ENCODE peak calls at places on chromosome 12, in five cellular contexts. One of them, this sample, is unnamed.

GRCh38 chr12:70247653-70248199 is 4.5 kb downstream of the CNOT2 start:
- DNase-seq in left ventricle myocardium inferior: no peak
- DNase-seq in A549: no peak
- DNase-seq in bronchial epithelial cell: no peak
- DNase-seq in activated B cell treated with CpG ODN at 0.5 μM for 24 hours: no peak
- DNase-seq in this sample: no peak

GRCh38 chr12:98645572-98646067 is 530 bp downstream of the APAF1 start:
- DNase-seq in left ventricle myocardium inferior: no peak
- DNase-seq in A549: peak; percentile 27
- DNase-seq in bronchial epithelial cell: peak; percentile 22
- DNase-seq in activated B cell treated with CpG ODN at 0.5 μM for 24 hours: no peak
- DNase-seq in this sample: no peak

GRCh38 chr12:50353404-50353803 is 43.0 kb downstream of the FAM186A start:
- DNase-seq in left ventricle myocardium inferior: no peak
- DNase-seq in A549: no peak
- DNase-seq in bronchial epithelial cell: no peak
- DNase-seq in activated B cell treated with CpG ODN at 0.5 μM for 24 hours: no peak
- DNase-seq in this sample: no peak

GRCh38 chr12:49887536-49888401 is 15.9 kb downstream of the FAIM2 start:
- DNase-seq in left ventricle myocardium inferior: no peak
- DNase-seq in A549: no peak
- DNase-seq in bronchial epithelial cell: no peak
- DNase-seq in activated B cell treated with CpG ODN at 0.5 μM for 24 hours: no peak
- DNase-seq in this sample: no peak

GRCh38 chr12:18752280-18752920 is 14.5 kb downstream of the CAPZA3 start:
- DNase-seq in left ventricle myocardium inferior: peak; percentile 39
- DNase-seq in A549: no peak
- DNase-seq in bronchial epithelial cell: peak; percentile 10
- DNase-seq in activated B cell treated with CpG ODN at 0.5 μM for 24 hours: no peak
- DNase-seq in this sample: no peak

GRCh38 chr12:49017764-49018281 is 753 bp downstream of the PRKAG1 start:
- DNase-seq in left ventricle myocardium inferior: no peak
- DNase-seq in A549: no peak
- DNase-seq in bronchial epithelial cell: no peak
- DNase-seq in activated B cell treated with CpG ODN at 0.5 μM for 24 hours: no peak
- DNase-seq in this sample: peak; percentile 34

GRCh38 chr12:122117979-122118378 is 39.4 kb downstream of the MLXIP start:
- DNase-seq in left ventricle myocardium inferior: peak; percentile 4
- DNase-seq in A549: no peak
- DNase-seq in bronchial epithelial cell: no peak
- DNase-seq in activated B cell treated with CpG ODN at 0.5 μM for 24 hours: no peak
- DNase-seq in this sample: no peak

GRCh38 chr12:52014567-52015392 is 8.0 kb downstream of the TAMALIN start:
- DNase-seq in left ventricle myocardium inferior: no peak
- DNase-seq in A549: no peak
- DNase-seq in bronchial epithelial cell: no peak
- DNase-seq in activated B cell treated with CpG ODN at 0.5 μM for 24 hours: no peak
- DNase-seq in this sample: no peak

GRCh38 chr12:55938826-55939501 is 8.0 kb downstream of the DGKA start:
- DNase-seq in left ventricle myocardium inferior: no peak
- DNase-seq in A549: no peak
- DNase-seq in bronchial epithelial cell: peak; percentile 61
- DNase-seq in activated B cell treated with CpG ODN at 0.5 μM for 24 hours: no peak
- DNase-seq in this sample: no peak

GRCh38 chr12:4881665-4882064 is 28.0 kb upstream of the KCNA1 start:
- DNase-seq in left ventricle myocardium inferior: no peak
- DNase-seq in A549: no peak
- DNase-seq in bronchial epithelial cell: no peak
- DNase-seq in activated B cell treated with CpG ODN at 0.5 μM for 24 hours: no peak
- DNase-seq in this sample: no peak

GRCh38 chr12:114013601-114014345 is 47.6 kb upstream of the RBM19 start:
- DNase-seq in left ventricle myocardium inferior: no peak
- DNase-seq in A549: no peak
- DNase-seq in bronchial epithelial cell: no peak
- DNase-seq in activated B cell treated with CpG ODN at 0.5 μM for 24 hours: no peak
- DNase-seq in this sample: no peak
- TF ChIP-seq CTCF in left ventricle myocardium inferior: peak; percentile 39
- TF ChIP-seq CTCF in A549: peak; percentile 30
- TF ChIP-seq CTCF in bronchial epithelial cell: no peak
- TF ChIP-seq CTCF in activated B cell treated with CpG ODN at 0.5 μM for 24 hours: no peak
- TF ChIP-seq CTCF in this sample: no peak

DNA sequence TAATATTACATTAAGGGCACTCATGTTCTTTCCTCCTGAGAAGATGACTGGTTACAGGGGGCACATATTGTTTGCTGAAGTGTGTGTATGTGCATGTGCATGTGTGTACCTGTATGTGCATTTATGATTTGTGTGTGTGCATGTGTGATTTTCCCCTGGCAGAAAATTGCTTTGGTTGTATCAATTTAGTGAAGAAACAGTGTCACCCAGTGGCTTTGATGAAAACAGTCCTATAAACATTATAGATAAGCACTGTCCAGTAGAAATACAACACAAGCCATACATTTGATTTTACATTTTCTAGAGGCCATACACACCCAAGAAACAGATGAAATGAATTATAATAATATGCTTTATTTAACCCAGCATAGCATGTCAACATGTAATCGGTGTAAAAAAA is 8.6 kb downstream of the PDE3A start:
- DNase-seq in left ventricle myocardium inferior: no peak
- DNase-seq in A549: no peak
- DNase-seq in bronchial epithelial cell: peak; percentile 37
- DNase-seq in activated B cell treated with CpG ODN at 0.5 μM for 24 hours: no peak
- DNase-seq in this sample: no peak
- TF ChIP-seq CTCF in left ventricle myocardium inferior: peak; percentile 46
- TF ChIP-seq CTCF in A549: peak; percentile 45
- TF ChIP-seq CTCF in bronchial epithelial cell: peak; percentile 31
- TF ChIP-seq CTCF in activated B cell treated with CpG ODN at 0.5 μM for 24 hours: no peak
- TF ChIP-seq CTCF in this sample: no peak

DNA sequence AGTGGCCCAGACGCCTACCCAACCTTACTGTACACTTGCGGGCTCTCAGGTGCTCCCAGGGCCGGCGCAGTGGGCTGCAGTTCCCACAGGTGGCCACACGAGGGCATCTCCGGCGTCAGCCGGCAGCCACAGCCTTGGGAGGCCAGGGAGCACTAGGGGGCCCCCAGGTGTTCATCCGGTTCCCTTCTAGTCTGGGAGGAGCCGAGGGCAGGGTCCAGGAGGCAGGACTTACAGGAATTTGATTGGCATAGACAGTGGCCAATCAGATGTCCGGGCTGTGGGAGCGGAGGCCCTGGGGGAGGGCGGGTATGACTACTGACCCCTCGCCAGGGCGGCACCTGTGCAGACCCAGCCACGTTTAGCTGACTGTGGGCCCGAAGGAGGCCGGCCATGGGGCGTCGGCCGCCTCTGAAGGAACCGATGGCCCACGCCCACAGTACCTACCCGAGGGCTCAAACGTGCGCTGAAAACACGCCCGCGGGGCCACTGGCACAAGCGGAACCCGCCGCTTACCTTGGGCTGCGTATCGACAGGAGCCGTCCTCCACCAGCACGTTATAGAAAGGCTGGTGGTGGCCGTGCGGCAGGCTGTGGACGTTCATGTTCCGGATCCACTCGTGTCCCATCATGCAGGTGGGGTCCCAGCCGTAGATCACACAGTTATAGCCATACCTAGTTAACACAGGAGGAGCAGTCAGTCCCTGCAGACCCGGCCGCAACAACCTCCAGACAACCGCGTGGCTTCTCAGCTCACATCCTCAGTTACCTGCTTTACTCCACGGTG is 34.8 kb downstream of the FBXO21 start:
- DNase-seq in left ventricle myocardium inferior: peak; percentile 36
- DNase-seq in A549: peak; percentile 73
- DNase-seq in bronchial epithelial cell: peak; percentile 74
- DNase-seq in activated B cell treated with CpG ODN at 0.5 μM for 24 hours: peak; percentile 57
- DNase-seq in this sample: peak; percentile 52
- TF ChIP-seq CTCF in left ventricle myocardium inferior: peak; percentile 77
- TF ChIP-seq CTCF in A549: peak; percentile 83
- TF ChIP-seq CTCF in bronchial epithelial cell: peak; percentile 87
- TF ChIP-seq CTCF in activated B cell treated with CpG ODN at 0.5 μM for 24 hours: peak; percentile 68
- TF ChIP-seq CTCF in this sample: peak; percentile 48

GRCh38 chr12:19894803-19895202 is 455.5 kb downstream of the AEBP2 start:
- DNase-seq in left ventricle myocardium inferior: no peak
- DNase-seq in A549: no peak
- DNase-seq in bronchial epithelial cell: peak; percentile 5
- DNase-seq in activated B cell treated with CpG ODN at 0.5 μM for 24 hours: no peak
- DNase-seq in this sample: no peak

GRCh38 chr12:19894049-19894448 is 454.8 kb downstream of the AEBP2 start:
- DNase-seq in left ventricle myocardium inferior: no peak
- DNase-seq in A549: no peak
- DNase-seq in bronchial epithelial cell: peak; percentile 35
- DNase-seq in activated B cell treated with CpG ODN at 0.5 μM for 24 hours: no peak
- DNase-seq in this sample: no peak

GRCh38 chr12:19895609-19896008 is 456.3 kb downstream of the AEBP2 start:
- DNase-seq in left ventricle myocardium inferior: no peak
- DNase-seq in A549: no peak
- DNase-seq in bronchial epithelial cell: no peak
- DNase-seq in activated B cell treated with CpG ODN at 0.5 μM for 24 hours: no peak
- DNase-seq in this sample: no peak

GRCh38 chr12:19892186-19892585 is 452.9 kb downstream of the AEBP2 start:
- DNase-seq in left ventricle myocardium inferior: no peak
- DNase-seq in A549: no peak
- DNase-seq in bronchial epithelial cell: no peak
- DNase-seq in activated B cell treated with CpG ODN at 0.5 μM for 24 hours: no peak
- DNase-seq in this sample: no peak

GRCh38 chr12:19893514-19893913 is 454.2 kb downstream of the AEBP2 start:
- DNase-seq in left ventricle myocardium inferior: no peak
- DNase-seq in A549: peak; percentile 27
- DNase-seq in bronchial epithelial cell: peak; percentile 29
- DNase-seq in activated B cell treated with CpG ODN at 0.5 μM for 24 hours: no peak
- DNase-seq in this sample: no peak
- TF ChIP-seq CTCF in left ventricle myocardium inferior: peak; percentile 41
- TF ChIP-seq CTCF in A549: peak; percentile 33
- TF ChIP-seq CTCF in bronchial epithelial cell: peak; percentile 20
- TF ChIP-seq CTCF in activated B cell treated with CpG ODN at 0.5 μM for 24 hours: no peak
- TF ChIP-seq CTCF in this sample: no peak

GRCh38 chr12:65637774-65638173 is 186.5 kb upstream of the HMGA2 start:
- DNase-seq in left ventricle myocardium inferior: no peak
- DNase-seq in A549: no peak
- DNase-seq in bronchial epithelial cell: peak; percentile 83
- DNase-seq in activated B cell treated with CpG ODN at 0.5 μM for 24 hours: no peak
- DNase-seq in this sample: no peak

GRCh38 chr12:65638324-65638723 is 186.0 kb upstream of the HMGA2 start:
- DNase-seq in left ventricle myocardium inferior: no peak
- DNase-seq in A549: no peak
- DNase-seq in bronchial epithelial cell: no peak
- DNase-seq in activated B cell treated with CpG ODN at 0.5 μM for 24 hours: no peak
- DNase-seq in this sample: no peak

GRCh38 chr12:65643171-65643570 is 181.1 kb upstream of the HMGA2 start:
- DNase-seq in left ventricle myocardium inferior: no peak
- DNase-seq in A549: no peak
- DNase-seq in bronchial epithelial cell: peak; percentile 47
- DNase-seq in activated B cell treated with CpG ODN at 0.5 μM for 24 hours: no peak
- DNase-seq in this sample: no peak

GRCh38 chr12:65642006-65642695 is 182.1 kb upstream of the HMGA2 start:
- DNase-seq in left ventricle myocardium inferior: no peak
- DNase-seq in A549: no peak
- DNase-seq in bronchial epithelial cell: peak; percentile 17
- DNase-seq in activated B cell treated with CpG ODN at 0.5 μM for 24 hours: no peak
- DNase-seq in this sample: no peak

GRCh38 chr12:65640489-65640901 is 183.8 kb upstream of the HMGA2 start:
- DNase-seq in left ventricle myocardium inferior: no peak
- DNase-seq in A549: no peak
- DNase-seq in bronchial epithelial cell: no peak
- DNase-seq in activated B cell treated with CpG ODN at 0.5 μM for 24 hours: no peak
- DNase-seq in this sample: no peak
- TF ChIP-seq CTCF in left ventricle myocardium inferior: no peak
- TF ChIP-seq CTCF in A549: no peak
- TF ChIP-seq CTCF in bronchial epithelial cell: no peak
- TF ChIP-seq CTCF in activated B cell treated with CpG ODN at 0.5 μM for 24 hours: no peak
- TF ChIP-seq CTCF in this sample: no peak

GRCh38 chr12:113092478-113093408 is 36.2 kb downstream of the DTX1 start:
- DNase-seq in left ventricle myocardium inferior: peak; percentile 30
- DNase-seq in A549: peak; percentile 85
- DNase-seq in bronchial epithelial cell: peak; percentile 2
- DNase-seq in activated B cell treated with CpG ODN at 0.5 μM for 24 hours: no peak
- DNase-seq in this sample: no peak
- TF ChIP-seq CTCF in left ventricle myocardium inferior: peak; percentile 15
- TF ChIP-seq CTCF in A549: peak; percentile 52
- TF ChIP-seq CTCF in bronchial epithelial cell: peak; percentile 30
- TF ChIP-seq CTCF in activated B cell treated with CpG ODN at 0.5 μM for 24 hours: no peak
- TF ChIP-seq CTCF in this sample: no peak

GRCh38 chr12:129190827-129191226 is 337.5 kb downstream of the GLT1D1 start:
- DNase-seq in left ventricle myocardium inferior: no peak
- DNase-seq in A549: no peak
- DNase-seq in bronchial epithelial cell: no peak
- DNase-seq in activated B cell treated with CpG ODN at 0.5 μM for 24 hours: no peak
- DNase-seq in this sample: no peak
- TF ChIP-seq CTCF in left ventricle myocardium inferior: no peak
- TF ChIP-seq CTCF in A549: no peak
- TF ChIP-seq CTCF in bronchial epithelial cell: no peak
- TF ChIP-seq CTCF in activated B cell treated with CpG ODN at 0.5 μM for 24 hours: no peak
- TF ChIP-seq CTCF in this sample: no peak

GRCh38 chr12:94803939-94804338 is 153.6 kb upstream of the TMCC3 start:
- DNase-seq in left ventricle myocardium inferior: no peak
- DNase-seq in A549: no peak
- DNase-seq in bronchial epithelial cell: no peak
- DNase-seq in activated B cell treated with CpG ODN at 0.5 μM for 24 hours: no peak
- DNase-seq in this sample: no peak
- TF ChIP-seq CTCF in left ventricle myocardium inferior: no peak
- TF ChIP-seq CTCF in A549: no peak
- TF ChIP-seq CTCF in bronchial epithelial cell: no peak
- TF ChIP-seq CTCF in activated B cell treated with CpG ODN at 0.5 μM for 24 hours: no peak
- TF ChIP-seq CTCF in this sample: no peak

GRCh38 chr12:26122681-26123481 is 2.0 kb downstream of the BHLHE41 start:
- DNase-seq in left ventricle myocardium inferior: peak; percentile 63
- DNase-seq in A549: peak; percentile 33
- DNase-seq in bronchial epithelial cell: peak; percentile 47
- DNase-seq in activated B cell treated with CpG ODN at 0.5 μM for 24 hours: no peak
- DNase-seq in this sample: peak; percentile 74

GRCh38 chr12:26123482-26123980 is 1.3 kb downstream of the BHLHE41 start:
- DNase-seq in left ventricle myocardium inferior: no peak
- DNase-seq in A549: no peak
- DNase-seq in bronchial epithelial cell: no peak
- DNase-seq in activated B cell treated with CpG ODN at 0.5 μM for 24 hours: no peak
- DNase-seq in this sample: no peak

GRCh38 chr12:26121323-26121740 is 3.5 kb downstream of the BHLHE41 start:
- DNase-seq in left ventricle myocardium inferior: no peak
- DNase-seq in A549: no peak
- DNase-seq in bronchial epithelial cell: no peak
- DNase-seq in activated B cell treated with CpG ODN at 0.5 μM for 24 hours: no peak
- DNase-seq in this sample: no peak

GRCh38 chr12:26120561-26121274 is 4.1 kb downstream of the BHLHE41 start:
- DNase-seq in left ventricle myocardium inferior: no peak
- DNase-seq in A549: no peak
- DNase-seq in bronchial epithelial cell: no peak
- DNase-seq in activated B cell treated with CpG ODN at 0.5 μM for 24 hours: no peak
- DNase-seq in this sample: no peak

GRCh38 chr12:26121841-26122680 is 2.8 kb downstream of the BHLHE41 start:
- DNase-seq in left ventricle myocardium inferior: peak; percentile 40
- DNase-seq in A549: no peak
- DNase-seq in bronchial epithelial cell: no peak
- DNase-seq in activated B cell treated with CpG ODN at 0.5 μM for 24 hours: peak; percentile 63
- DNase-seq in this sample: no peak
- TF ChIP-seq CTCF in left ventricle myocardium inferior: no peak
- TF ChIP-seq CTCF in A549: peak; percentile 9
- TF ChIP-seq CTCF in bronchial epithelial cell: no peak
- TF ChIP-seq CTCF in activated B cell treated with CpG ODN at 0.5 μM for 24 hours: no peak
- TF ChIP-seq CTCF in this sample: no peak

This sample was measured in ovary.